ENCODE peak calls at places on chromosomes 12 and 14, in eight cellular contexts. X, D, R, W, J, V, T and U are unnamed samples.

GRCh38 chr12:129807101-129807500 is 96.7 kb downstream of the TMEM132D start:
- DNase-seq in X (no peak), D (no peak), R (no peak), W (no peak), J (no peak), V (no peak), T (no peak), U (no peak)

GRCh38 chr12:108582981-108583770 is 14.7 kb downstream of the TMEM119 start:
- DNase-seq in X (no peak), D (no peak), R (no peak), W (no peak), J (no peak), V (no peak), T (no peak), U (no peak)

GRCh38 chr14:50116986-50117385 is 614 bp upstream of the VCPKMT start:
- DNase-seq in X (no peak), D (no peak), R (no peak), W (no peak), J (no peak), V (no peak), T (no peak), U (no peak)

GRCh38 chr14:32413967-32414640 is 85.0 kb downstream of the AKAP6 start:
- DNase-seq in X (no peak), D (no peak), R (no peak), W (no peak), J (no peak), V (no peak), T (no peak), U (no peak)

GRCh38 chr12:57133013-57133569 is 4.8 kb downstream of the LRP1 start:
- DNase-seq in X (no peak), D (no peak), R (no peak), W (no peak), J (no peak), V (peak; percentile 52), T (no peak), U (no peak)

GRCh38 chr14:76346391-76347160 is 29.4 kb upstream of the ESRRB start:
- DNase-seq in X (no peak), D (no peak), R (no peak), W (no peak), J (no peak), V (no peak), T (no peak), U (no peak)

GRCh38 chr12:31832740-31833540 is 104.1 kb upstream of the AMN1 start:
- DNase-seq in X (no peak), D (no peak), R (no peak), W (peak; percentile 26), J (no peak), V (no peak), T (no peak), U (no peak)

GRCh38 chr12:87953257-87953860 is 75.8 kb downstream of the C12orf50 start:
- DNase-seq in X (peak; percentile 72), D (peak; percentile 25), R (no peak), W (no peak), J (no peak), V (peak; percentile 71), T (no peak), U (peak; percentile 15)

GRCh38 chr12:125187148-125187733 is 122.0 kb downstream of the AACS start:
- DNase-seq in X (no peak), D (no peak), R (no peak), W (no peak), J (no peak), V (peak; percentile 44), T (peak; percentile 23), U (no peak)

GRCh38 chr14:56172571-56172971 is 54.4 kb downstream of the PELI2 start:
- DNase-seq in X (peak; percentile 39), D (no peak), R (no peak), W (no peak), J (no peak), V (no peak), T (no peak), U (no peak)

GRCh38 chr12:55683676-55684075 is 24.0 kb downstream of the ITGA7 start:
- DNase-seq in X (no peak), D (no peak), R (no peak), W (no peak), J (no peak), V (no peak), T (no peak), U (no peak)

GRCh38 chr14:66087231-66087630 is 398.9 kb upstream of the CCDC196 start:
- DNase-seq in X (no peak), D (no peak), R (no peak), W (no peak), J (no peak), V (no peak), T (no peak), U (no peak)

GRCh38 chr14:64918216-64918615 is 4.0 kb downstream of the CHURC1 start:
- DNase-seq in X (no peak), D (no peak), R (no peak), W (no peak), J (no peak), V (no peak), T (no peak), U (no peak)

GRCh38 chr12:123344086-123344485 is 20.6 kb downstream of the SBNO1 start:
- DNase-seq in X (no peak), D (peak; percentile 55), R (no peak), W (no peak), J (no peak), V (no peak), T (no peak), U (no peak)

GRCh38 chr14:51087024-51087423 is 7.9 kb downstream of the TRIM9 start:
- DNase-seq in X (peak; percentile 82), D (no peak), R (no peak), W (no peak), J (peak; percentile 20), V (peak; percentile 41), T (no peak), U (no peak)

GRCh38 chr14:96960598-96961116 is 163.5 kb downstream of the VRK1 start:
- DNase-seq in X (no peak), D (no peak), R (no peak), W (no peak), J (no peak), V (no peak), T (no peak), U (no peak)

GRCh38 chr12:127926004-127926403 is 341.0 kb upstream of the TMEM132C start:
- DNase-seq in X (peak; percentile 6), D (peak; percentile 66), R (no peak), W (no peak), J (no peak), V (peak; percentile 49), T (no peak), U (no peak)

GRCh38 chr14:37622231-37622923 is 26.9 kb downstream of the TTC6 start:
- DNase-seq in X (no peak), D (peak; percentile 45), R (no peak), W (no peak), J (no peak), V (peak; percentile 86), T (no peak), U (no peak)

GRCh38 chr14:80504781-80505180 is 293.5 kb upstream of the DIO2 start:
- DNase-seq in X (no peak), D (no peak), R (no peak), W (no peak), J (no peak), V (no peak), T (no peak), U (no peak)

GRCh38 chr12:132191715-132192553 is 47.7 kb downstream of the NOC4L start:
- DNase-seq in X (no peak), D (no peak), R (no peak), W (no peak), J (no peak), V (no peak), T (no peak), U (no peak)

GRCh38 chr14:95496690-95497241 is 19.7 kb downstream of the SYNE3 start:
- DNase-seq in X (no peak), D (no peak), R (no peak), W (no peak), J (no peak), V (no peak), T (no peak), U (no peak)

GRCh38 chr12:70074510-70074909 is 168.7 kb upstream of the CNOT2 start:
- DNase-seq in X (no peak), D (no peak), R (no peak), W (no peak), J (no peak), V (peak; percentile 8), T (no peak), U (no peak)

GRCh38 chr14:91361236-91361811 is 56.3 kb downstream of the CCDC88C start:
- DNase-seq in X (no peak), D (no peak), R (no peak), W (no peak), J (no peak), V (no peak), T (no peak), U (peak; percentile 53)
- H3K4me1 ChIP-seq in X (no peaks in the 10 kb centered on the region), D (no peaks in the 10 kb centered on the region), R (peaks cover 36% of the 10 kb centered on the region), W (peaks cover 79% of the 10 kb centered on the region), J (no peaks in the 10 kb centered on the region), V (peaks cover 13% of the 10 kb centered on the region), T (no peaks in the 10 kb centered on the region), U (peaks cover 4% of the 10 kb centered on the region)

GRCh38 chr14:69320581-69321365 is 60.8 kb downstream of the GALNT16 start:
- DNase-seq in X (no peak), D (no peak), R (no peak), W (no peak), J (no peak), V (no peak), T (no peak), U (no peak)
- TF ChIP-seq CTCF in X (no peak), D (no peak), R (no peak), W (no peak), J (no peak), V (no peak), T (no peak), U (no peak)

GRCh38 chr12:51441583-51441982 is 17.0 kb downstream of the SLC4A8 start:
- DNase-seq in X (no peak), D (no peak), R (no peak), W (no peak), J (no peak), V (no peak), T (no peak), U (no peak)

GRCh38 chr12:51439330-51439729 is 14.7 kb downstream of the SLC4A8 start:
- DNase-seq in X (no peak), D (no peak), R (no peak), W (no peak), J (no peak), V (no peak), T (no peak), U (no peak)

GRCh38 chr12:51448618-51449256 is 24.1 kb downstream of the SLC4A8 start:
- DNase-seq in X (no peak), D (no peak), R (no peak), W (no peak), J (no peak), V (no peak), T (no peak), U (no peak)

GRCh38 chr12:51442324-51442723 is 17.7 kb downstream of the SLC4A8 start:
- DNase-seq in X (no peak), D (no peak), R (no peak), W (no peak), J (no peak), V (no peak), T (no peak), U (no peak)

GRCh38 chr12:51443573-51443972 is 18.9 kb downstream of the SLC4A8 start:
- DNase-seq in X (no peak), D (no peak), R (no peak), W (no peak), J (no peak), V (no peak), T (no peak), U (no peak)
- H3K4me3 ChIP-seq in X (no peak overlapping the region), D (no peak overlapping the region), R (no peak overlapping the region), W (no peak overlapping the region), J (no peak overlapping the region), V (no peak overlapping the region), T (no peak overlapping the region), U (no peak overlapping the region)

GRCh38 chr14:47846008-47846407 is 170.6 kb upstream of the MDGA2 start:
- DNase-seq in X (no peak), D (no peak), R (no peak), W (no peak), J (no peak), V (peak; percentile 14), T (no peak), U (no peak)

GRCh38 chr14:47843236-47843635 is 167.8 kb upstream of the MDGA2 start:
- DNase-seq in X (no peak), D (no peak), R (no peak), W (no peak), J (no peak), V (no peak), T (no peak), U (no peak)
- H3K4me1 ChIP-seq in X (no peaks in the 10 kb centered on the region), D (no peaks in the 10 kb centered on the region), R (no peaks in the 10 kb centered on the region), W (no peaks in the 10 kb centered on the region), J (no peaks in the 10 kb centered on the region), V (no peaks in the 10 kb centered on the region), T (no peaks in the 10 kb centered on the region), U (no peaks in the 10 kb centered on the region)